ENCODE peak calls at places on chromosome 21, in four cellular contexts. C, K, Y and O are unnamed samples.

GRCh38 chr21:44836666-44837471 is 19.0 kb upstream of the SUMO3 start:
- DNase-seq in C (peak; percentile 82), K (peak; percentile 74), Y (no peak), O (no peak)

GRCh38 chr21:43195131-43196021 is 26.6 kb downstream of the CRYAA start:
- DNase-seq in C (no peak), K (peak; percentile 84), Y (no peak), O (peak; percentile 61)

GRCh38 chr21:42695324-42696025 is 42.1 kb downstream of the PDE9A start:
- DNase-seq in C (no peak), K (no peak), Y (no peak), O (no peak)

GRCh38 chr21:36470294-36470693 is 9.6 kb downstream of the CLDN14 start:
- DNase-seq in C (no peak), K (peak; percentile 36), Y (no peak), O (no peak)

GRCh38 chr21:36587388-36587787 is 107.5 kb upstream of the CLDN14 start:
- DNase-seq in C (no peak), K (no peak), Y (no peak), O (no peak)

GRCh38 chr21:29643289-29643688 is 296.5 kb downstream of the GRIK1 start:
- DNase-seq in C (peak; percentile 33), K (no peak), Y (no peak), O (no peak)

GRCh38 chr21:43877936-43878575 is 13.0 kb downstream of the AGPAT3 start:
- DNase-seq in C (no peak), K (no peak), Y (no peak), O (no peak)

GRCh38 chr21:44855572-44855971 is 17.9 kb downstream of the PTTG1IP start:
- DNase-seq in C (no peak), K (peak; percentile 51), Y (no peak), O (no peak)

GRCh38 chr21:45064091-45064490 is 10.3 kb upstream of the ADARB1 start:
- DNase-seq in C (no peak), K (no peak), Y (no peak), O (no peak)